ENCODE peak calls at places on chromosomes 1 and 21, in ten cellular contexts. D is transverse colon, Q is tibial nerve, M is H1, E is SK-N-SH, Z is K562, L is ovary, N is esophagus muscularis mucosa, J is suprapubic skin, R is sigmoid colon. G is an unnamed sample. For H3K27me3, the result is how much of the 10 kb centered on the place peaks cover.

GRCh38 chr1:115404936-115405335 is 66.9 kb upstream of the NGF start:
- DNase-seq in R (no peak), M (no peak), N (no peak), E (no peak), D (no peak), J (no peak), L (no peak), Z (no peak), Q (no peak), G (no peak)

GRCh38 chr1:172451002-172451443 is 7.2 kb upstream of the PIGC start:
- DNase-seq in J (no peak), Q (no peak), D (no peak), M (no peak), L (no peak), N (no peak), E (no peak), R (no peak), Z (peak), G (peak)

GRCh38 chr1:156623946-156624813 is 5.0 kb downstream of the HAPLN2 start:
- DNase-seq in D (peak), J (no peak), M (no peak), N (no peak), R (peak), L (peak), Z (peak), Q (no peak), E (peak), G (peak)

GRCh38 chr1:112735752-112736151 is 20.6 kb upstream of the PPM1J start:
- DNase-seq in R (no peak), N (no peak), M (no peak), L (no peak), Z (no peak), D (no peak), E (no peak), Q (no peak), J (no peak), G (no peak)

GRCh38 chr1:210417881-210418280 is 89.2 kb downstream of the HHAT start:
- DNase-seq in Q (no peak), L (no peak), D (no peak), R (no peak), E (no peak), J (no peak), N (peak), Z (no peak), M (no peak), G (no peak)

GRCh38 chr1:153607381-153607780 is 5.6 kb downstream of the S100A16 start:
- DNase-seq in Z (no peak), L (no peak), Q (no peak), N (no peak), D (no peak), J (no peak), M (no peak), E (no peak), R (no peak), G (no peak)

GRCh38 chr1:226871047-226871365 is 590 bp downstream of the PSEN2 start:
- DNase-seq in R (no peak), M (no peak), Q (no peak), N (no peak), J (no peak), E (no peak), D (no peak), Z (no peak), L (no peak), G (no peak)

GRCh38 chr21:33668180-33668579 is 25.9 kb downstream of the ITSN1 start:
- DNase-seq in L (no peak), Q (no peak), E (no peak), N (no peak), Z (peak), D (no peak), M (no peak), R (no peak), J (no peak), G (no peak)

GRCh38 chr1:54415986-54416385 is 9.8 kb upstream of the SSBP3 start:
- DNase-seq in L (no peak), Q (no peak), J (no peak), D (no peak), E (no peak), R (no peak), Z (no peak), M (no peak), N (no peak), G (no peak)

GRCh38 chr1:179269071-179269470 is 24.5 kb upstream of the SOAT1 start:
- DNase-seq in J (no peak), N (no peak), Z (no peak), L (no peak), D (no peak), Q (no peak), E (no peak), M (no peak), R (no peak), G (no peak)

GRCh38 chr1:112528076-112528475 is 19.3 kb downstream of the WNT2B start:
- DNase-seq in N (no peak), M (no peak), Z (no peak), R (no peak), D (no peak), J (no peak), E (no peak), Q (no peak), L (no peak), G (no peak)

GRCh38 chr1:206589206-206589605 is 23.1 kb downstream of the EIF2D start:
- DNase-seq in M (no peak), N (no peak), Q (no peak), J (no peak), E (no peak), R (peak), L (peak), D (no peak), Z (no peak), G (no peak)

GRCh38 chr1:232511172-232511571 is 118.8 kb downstream of the SIPA1L2 start:
- DNase-seq in D (no peak), J (no peak), Q (no peak), N (no peak), M (no peak), R (no peak), L (no peak), Z (no peak), E (no peak), G (no peak)

GRCh38 chr1:186535388-186536133 is 74.6 kb upstream of the PDC start:
- DNase-seq in R (no peak), D (no peak), Z (no peak), Q (no peak), N (no peak), M (no peak), E (no peak), L (no peak), J (no peak), G (no peak)

GRCh38 chr1:10904396-10905358 is 107.8 kb upstream of the TARDBP start:
- DNase-seq in E (peak), L (peak), Z (no peak), M (no peak), R (no peak), Q (no peak), N (no peak), J (no peak), D (no peak), G (no peak)

GRCh38 chr1:89939059-89939570 is 55.8 kb upstream of the ZNF326 start:
- DNase-seq in J (no peak), R (no peak), L (no peak), E (no peak), Q (no peak), D (no peak), M (no peak), N (no peak), Z (no peak), G (no peak)

GRCh38 chr1:12096615-12097014 is 33.5 kb downstream of the TNFRSF8 start:
- DNase-seq in R (no peak), Q (no peak), D (no peak), M (no peak), E (no peak), J (no peak), L (no peak), Z (no peak), N (no peak), G (no peak)

GRCh38 chr1:52102336-52103013 is 39.4 kb upstream of the ZFYVE9 start:
- DNase-seq in N (no peak), Q (no peak), D (no peak), L (no peak), J (no peak), R (no peak), E (no peak), M (no peak), Z (no peak), G (no peak)

GRCh38 chr1:9867408-9868243 is 42.4 kb downstream of the CTNNBIP1 start:
- DNase-seq in N (peak), R (peak), D (peak), Z (peak), Q (peak), L (peak), M (peak), J (peak), E (peak), G (peak)

GRCh38 chr1:231170875-231171274 is 9.0 kb downstream of the TRIM67 start:
- DNase-seq in R (no peak), D (no peak), Q (no peak), J (no peak), E (no peak), L (no peak), Z (peak), M (no peak), N (no peak), G (no peak)

GRCh38 chr1:209896346-209896745 is 41.7 kb upstream of the SYT14 start:
- DNase-seq in Z (no peak), J (no peak), D (no peak), L (no peak), M (no peak), Q (no peak), N (no peak), E (no peak), R (no peak), G (no peak)

GRCh38 chr1:32892368-32893197 is 6.3 kb downstream of the HPCA start:
- DNase-seq in Z (peak), Q (no peak), J (no peak), M (peak), L (peak), E (peak), R (peak), D (peak), N (no peak), G (no peak)

GRCh38 chr1:160522622-160523345 is at the start of gene SLAMF6:
- DNase-seq in Z (peak), Q (no peak), M (no peak), N (no peak), R (no peak), J (no peak), E (no peak), L (no peak), D (peak), G (no peak)

GRCh38 chr1:36309397-36309796 is 3.2 kb downstream of the SH3D21 start:
- DNase-seq in J (no peak), D (no peak), R (no peak), L (no peak), Q (no peak), Z (no peak), M (no peak), E (no peak), N (no peak), G (no peak)

GRCh38 chr1:1361982-1362423 is 3.6 kb upstream of the MXRA8 start:
- DNase-seq in Q (peak), J (no peak), L (peak), E (no peak), Z (no peak), M (no peak), D (peak), N (no peak), R (peak), G (no peak)

GRCh38 chr1:163401211-163401610 is 79.5 kb downstream of the NUF2 start:
- DNase-seq in M (no peak), R (no peak), L (no peak), E (no peak), D (no peak), N (no peak), Q (no peak), Z (no peak), J (no peak), G (no peak)

GRCh38 chr1:235313931-235314678 is 13.9 kb downstream of the ARID4B start:
- DNase-seq in Z (no peak), L (no peak), E (no peak), D (no peak), J (no peak), N (no peak), Q (no peak), R (no peak), M (no peak), G (no peak)

GRCh38 chr1:200130552-200130951 is 103.0 kb downstream of the NR5A2 start:
- DNase-seq in M (no peak), Z (no peak), L (no peak), R (no peak), J (no peak), Q (no peak), D (no peak), E (no peak), N (no peak), G (no peak)

DNA sequence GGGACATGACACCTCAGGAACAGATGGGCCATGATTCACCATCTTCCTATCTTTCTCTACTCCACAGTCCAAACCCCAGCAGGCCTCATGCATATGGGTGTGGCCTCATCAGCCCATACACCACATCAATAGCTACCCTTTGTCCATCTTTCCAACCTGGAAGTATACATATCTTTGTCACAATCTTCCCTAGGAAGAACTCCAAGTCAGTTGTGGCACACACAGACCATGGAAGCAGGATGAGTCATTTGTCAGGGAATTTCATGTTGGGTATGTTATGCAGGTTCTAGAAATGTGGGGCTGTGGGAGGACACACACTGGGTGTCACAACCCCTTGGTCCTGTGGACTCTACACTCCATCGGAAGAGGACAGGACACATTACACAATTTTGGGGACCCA is 30.5 kb upstream of the CLCA4 start:
- DNase-seq in L (no peak), N (no peak), E (no peak), D (no peak), M (no peak), Q (no peak), J (no peak), Z (no peak), R (no peak), G (no peak)
- TF ChIP-seq EP300 in L (no peak), N (no peak), E (no peak), D (no peak), M (no peak), Q (no peak), J (no peak), Z (no peak), R (no peak), G (no peak)

DNA sequence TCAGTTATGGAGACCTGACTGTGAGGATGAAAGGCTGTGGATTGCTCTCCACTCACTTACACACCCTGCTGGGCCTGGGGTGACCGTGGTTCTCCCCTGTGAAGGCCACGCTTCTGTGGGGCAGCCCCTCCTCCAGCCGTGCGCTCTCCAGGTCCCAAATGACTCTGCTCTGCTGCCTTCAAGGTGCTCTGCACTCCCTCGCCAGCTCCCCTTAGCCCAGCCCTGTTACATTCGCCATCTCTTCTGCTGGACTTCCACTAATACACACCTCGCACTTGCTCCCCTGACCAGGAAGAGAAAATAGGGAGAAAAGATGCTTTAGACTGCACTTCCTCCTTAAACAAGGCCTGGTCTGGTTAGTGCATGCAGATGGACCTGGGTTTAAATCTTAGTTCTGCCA is 24.6 kb downstream of the OPTC start:
- DNase-seq in N (no peak), E (no peak), J (no peak), R (no peak), Z (no peak), D (no peak), Q (no peak), M (no peak), L (no peak), G (no peak)
- H3K27me3 ChIP-seq in N (under half), E (under half), J (under half), R (under half), Z (half or more), D (under half), Q (under half), M (half or more), L (under half), G (under half)

GRCh38 chr1:25522240-25522639 is 21.2 kb upstream of the LDLRAP1 start:
- DNase-seq in J (no peak), E (no peak), N (no peak), R (no peak), D (no peak), Z (no peak), Q (no peak), L (no peak), M (no peak), G (no peak)

GRCh38 chr1:25525360-25525688 is 18.1 kb upstream of the LDLRAP1 start:
- DNase-seq in L (no peak), J (no peak), M (no peak), R (no peak), N (no peak), Q (no peak), Z (no peak), D (no peak), E (no peak), G (no peak)

GRCh38 chr1:25526753-25527152 is 16.7 kb upstream of the LDLRAP1 start:
- DNase-seq in L (no peak), M (no peak), Q (no peak), E (no peak), Z (no peak), J (no peak), R (no peak), D (no peak), N (no peak), G (no peak)

GRCh38 chr1:25523512-25523911 is 19.9 kb upstream of the LDLRAP1 start:
- DNase-seq in L (no peak), E (peak), N (no peak), R (no peak), J (no peak), Z (peak), D (no peak), M (peak), Q (no peak), G (no peak)

GRCh38 chr1:25524568-25525359 is 18.6 kb upstream of the LDLRAP1 start:
- DNase-seq in L (no peak), N (no peak), Z (no peak), J (no peak), Q (no peak), M (no peak), R (no peak), D (no peak), E (no peak), G (no peak)
- H3K27ac ChIP-seq in L (no peak), N (no peak), Z (no peak), J (no peak), Q (no peak), M (no peak), R (no peak), D (no peak), E (no peak), G (no peak)

GRCh38 chr1:62318756-62319544 is at the start of gene KANK4:
- DNase-seq in M (no peak), L (no peak), N (no peak), Q (no peak), Z (no peak), D (peak), E (peak), J (no peak), R (no peak), G (peak)
- TF ChIP-seq EP300 in M (no peak), L (no peak), N (no peak), Q (no peak), Z (no peak), D (no peak), E (no peak), J (no peak), R (no peak), G (no peak)

GRCh38 chr1:175576870-175577269 is 166.5 kb downstream of the TNR start:
- DNase-seq in Q (no peak), M (no peak), J (no peak), R (no peak), L (no peak), D (no peak), E (no peak), N (no peak), Z (no peak), G (no peak)

DNA sequence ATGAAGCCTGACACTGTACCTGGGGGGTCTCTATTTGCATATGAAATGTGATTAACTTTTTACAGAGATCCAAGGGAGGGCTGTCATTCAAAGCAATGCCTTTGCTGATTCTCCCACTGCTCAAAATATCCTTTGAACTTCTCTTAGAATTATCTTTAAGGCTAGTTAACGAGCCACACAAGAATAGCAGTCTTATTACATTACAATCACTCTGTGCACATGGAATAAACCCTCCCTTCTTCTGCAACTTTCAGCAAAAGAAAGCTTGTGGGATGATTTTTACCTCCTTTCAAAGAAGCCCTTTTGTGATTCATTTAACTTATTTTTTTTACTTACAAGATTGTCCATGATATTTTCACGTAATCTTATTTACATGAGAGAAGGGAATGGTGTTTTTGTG is 163.0 kb downstream of the TNR start:
- DNase-seq in R (no peak), M (no peak), Z (no peak), L (no peak), Q (no peak), N (no peak), D (no peak), E (no peak), J (no peak), G (no peak)
- H3K27me3 ChIP-seq in R (under half), M (half or more), Z (under half), L (under half), Q (under half), N (under half), D (under half), E (under half), J (under half), G (under half)

G was measured in stomach.